ENCODE peak calls at places on chromosome 19, in six cellular contexts. J is dorsolateral prefrontal cortex, Y is MM.1S, H is pancreas, L is nephron progenitor cell, T is upper lobe of left lung. R is an unnamed sample.
A peak's percentile ranks its signal among the peaks of the same experiment; 100 is the strongest.

GRCh38 chr19:42569193-42569592 is 25.5 kb downstream of the CEACAM8 start:
- DNase-seq in J (no peak), Y (no peak), H (no peak), L (no peak), T (no peak), R (no peak)

GRCh38 chr19:2422951-2423880 is 4.2 kb downstream of the TIMM13 start:
- DNase-seq in J (no peak), Y (no peak), H (peak; percentile 73), L (no peak), T (no peak), R (no peak)

GRCh38 chr19:39531834-39532232 is 819 bp downstream of the EID2B start:
- DNase-seq in J (no peak), Y (no peak), H (no peak), L (no peak), T (no peak), R (no peak)

GRCh38 chr19:3623716-3624115 is 2.9 kb downstream of the CACTIN start:
- DNase-seq in J (no peak), Y (no peak), H (peak; percentile 27), L (no peak), T (no peak), R (no peak)

GRCh38 chr19:45361608-45362007 is 8.8 kb downstream of the ERCC2 start:
- DNase-seq in J (no peak), Y (no peak), H (no peak), L (no peak), T (no peak), R (no peak)

GRCh38 chr19:54160182-54160811 is 776 bp upstream of the LENG1 start:
- DNase-seq in J (no peak), Y (peak; percentile 20), H (peak; percentile 51), L (no peak), T (no peak), R (no peak)

GRCh38 chr19:50333737-50334617 is 4.8 kb upstream of the KCNC3 start:
- DNase-seq in J (peak; percentile 90), Y (no peak), H (peak; percentile 88), L (peak; percentile 90), T (peak; percentile 70), R (peak; percentile 85)

GRCh38 chr19:56355517-56355916 is 37.8 kb downstream of the ZNF582 start:
- DNase-seq in J (no peak), Y (no peak), H (no peak), L (no peak), T (no peak), R (no peak)

GRCh38 chr19:9427941-9428340 is 7.4 kb downstream of the ZNF266 start:
- DNase-seq in J (no peak), Y (no peak), H (no peak), L (no peak), T (no peak), R (no peak)

GRCh38 chr19:29467824-29468401 is 57.9 kb upstream of the VSTM2B start:
- DNase-seq in J (no peak), Y (peak; percentile 43), H (no peak), L (peak; percentile 27), T (no peak), R (no peak)

GRCh38 chr19:56132316-56132822 is 8.7 kb upstream of the ZNF444 start:
- DNase-seq in J (no peak), Y (no peak), H (no peak), L (no peak), T (peak; percentile 71), R (no peak)

GRCh38 chr19:30183807-30184490 is 188.2 kb upstream of the ZNF536 start:
- DNase-seq in J (no peak), Y (no peak), H (no peak), L (no peak), T (no peak), R (no peak)

GRCh38 chr19:46622118-46622446 is 2.8 kb downstream of the PTGIR start:
- DNase-seq in J (no peak), Y (no peak), H (peak; percentile 27), L (no peak), T (no peak), R (no peak)

GRCh38 chr19:37114001-37114400 is 35.8 kb downstream of the ZNF420 start:
- DNase-seq in J (no peak), Y (no peak), H (no peak), L (no peak), T (no peak), R (no peak)

GRCh38 chr19:47471733-47472457 is at the start of gene SLC8A2:
- DNase-seq in J (peak; percentile 71), Y (peak; percentile 61), H (peak; percentile 92), L (peak; percentile 95), T (peak; percentile 37), R (no peak)

GRCh38 chr19:6738726-6739389 is 622 bp upstream of the TRIP10 start:
- DNase-seq in J (no peak), Y (peak; percentile 46), H (peak; percentile 69), L (peak; percentile 54), T (no peak), R (peak; percentile 27)

GRCh38 chr19:2503521-2504109 is 27.7 kb downstream of the GADD45B start:
- DNase-seq in J (no peak), Y (no peak), H (no peak), L (no peak), T (peak; percentile 45), R (no peak)

GRCh38 chr19:52190679-52191293 is 934 bp downstream of the PPP2R1A start:
- DNase-seq in J (no peak), Y (peak; percentile 11), H (peak; percentile 40), L (peak; percentile 25), T (no peak), R (peak; percentile 20)

GRCh38 chr19:56170261-56170660 is 5.5 kb upstream of the GALP start:
- DNase-seq in J (no peak), Y (no peak), H (peak; percentile 48), L (no peak), T (peak; percentile 87), R (no peak)

GRCh38 chr19:35767288-35768081 is 7.9 kb upstream of the ARHGAP33 start:
- DNase-seq in J (no peak), Y (no peak), H (peak; percentile 71), L (peak; percentile 91), T (no peak), R (no peak)

GRCh38 chr19:47315125-47315821 is 5.6 kb downstream of the C5AR1 start:
- DNase-seq in J (no peak), Y (peak; percentile 24), H (no peak), L (no peak), T (peak; percentile 92), R (no peak)

DNA sequence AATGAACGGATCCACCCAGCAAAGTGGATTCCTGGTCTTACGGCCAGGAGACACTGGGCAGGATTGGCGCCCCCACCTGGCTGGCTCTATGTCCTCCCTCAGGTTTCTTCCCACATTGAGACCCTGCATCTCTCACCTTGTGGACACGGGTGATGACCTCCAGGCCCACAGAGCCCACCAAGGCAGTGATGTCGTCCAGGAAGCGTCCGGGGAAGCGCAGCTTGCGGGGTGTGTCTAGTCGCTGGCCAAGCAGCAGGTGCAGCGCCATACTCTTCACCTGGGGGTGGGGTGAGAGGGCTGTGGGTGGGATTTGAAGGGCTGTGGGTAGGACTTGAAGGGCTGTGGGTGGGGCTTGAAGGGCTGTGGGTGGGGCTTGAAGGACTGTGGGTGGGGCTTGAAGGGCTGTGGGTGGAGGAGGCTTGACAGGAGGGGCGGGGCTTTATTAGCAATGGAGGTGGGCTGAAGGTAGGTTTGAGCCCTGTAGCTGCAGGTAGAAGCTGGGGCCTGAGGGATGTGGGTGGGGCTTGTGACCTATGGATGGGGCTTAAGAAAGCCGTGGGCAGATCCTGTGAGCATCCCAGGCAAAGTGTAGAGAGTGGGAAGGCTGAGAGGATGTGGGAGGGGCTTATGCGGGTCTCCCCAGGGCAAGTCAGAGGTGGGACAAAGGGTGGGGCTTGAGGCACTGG is 12.1 kb upstream of the ANGPTL8 start:
- DNase-seq in J (no peak), Y (no peak), H (no peak), L (no peak), T (no peak), R (no peak)
- TF ChIP-seq CTCF in J (no peak), Y (peak; percentile 41), H (no peak), L (no peak), T (no peak), R (no peak)

DNA sequence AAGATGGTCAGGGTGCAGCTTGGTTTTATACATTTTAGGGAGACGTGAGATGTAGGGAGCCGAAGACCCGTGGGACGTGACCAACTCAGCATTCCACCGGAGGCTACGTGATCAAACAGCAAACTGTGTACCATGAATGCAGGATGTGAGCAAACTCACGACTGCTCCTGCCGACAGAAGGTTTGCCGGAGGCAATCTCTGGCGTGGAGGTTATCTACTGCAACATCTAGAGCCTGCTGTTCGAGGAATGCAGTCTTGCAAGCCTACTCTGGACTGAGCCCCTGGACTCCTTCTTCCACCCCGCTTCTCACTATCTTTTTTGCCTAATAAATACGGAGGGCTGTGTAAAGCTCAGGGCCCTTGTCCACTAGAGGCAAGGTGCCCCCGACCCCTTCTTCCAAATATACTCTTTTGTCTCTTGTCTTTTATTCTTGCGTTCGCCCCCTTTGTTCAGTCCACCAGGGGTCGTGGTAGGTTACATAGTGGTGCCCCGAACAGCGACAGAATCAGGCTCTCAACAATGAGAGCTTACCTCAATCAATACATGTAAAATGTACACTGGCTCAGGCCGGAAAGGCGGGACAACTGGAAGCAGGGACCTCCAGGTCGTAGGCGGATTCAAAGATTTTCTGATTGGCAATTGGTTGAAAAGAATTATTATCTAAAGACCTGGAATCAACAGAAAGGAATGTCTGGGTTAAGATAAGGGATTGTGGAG is 8.9 kb upstream of the OR1I1 start:
- DNase-seq in J (no peak), Y (no peak), H (no peak), L (no peak), T (no peak), R (no peak)
- TF ChIP-seq CTCF in J (no peak), Y (no peak), H (no peak), L (no peak), T (no peak), R (no peak)

DNA sequence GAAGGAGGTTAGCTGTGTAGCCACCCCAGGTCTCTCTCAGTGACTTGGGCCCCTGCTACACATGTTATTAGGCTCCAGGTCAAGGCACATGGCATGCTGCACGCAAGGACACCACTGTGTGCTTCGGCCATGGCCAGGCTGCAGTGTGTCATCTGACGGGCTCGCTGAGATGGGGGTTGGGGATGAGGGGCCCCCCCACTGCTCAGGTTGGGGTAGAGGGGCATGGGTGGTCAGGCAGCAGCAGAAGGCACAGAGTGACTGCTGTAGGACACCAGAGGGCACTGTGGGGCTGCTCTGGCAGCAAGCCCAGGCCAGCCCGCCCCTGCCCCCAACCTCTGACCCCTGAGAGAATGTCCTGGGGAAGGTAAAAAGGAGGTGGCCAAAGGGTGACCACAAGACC is 32.2 kb upstream of the ISYNA1 start:
- DNase-seq in J (no peak), Y (no peak), H (peak; percentile 43), L (peak; percentile 67), T (no peak), R (no peak)
- TF ChIP-seq CTCF in J (peak; percentile 34), Y (peak; percentile 41), H (peak; percentile 11), L (peak; percentile 55), T (peak; percentile 61), R (no peak)

DNA sequence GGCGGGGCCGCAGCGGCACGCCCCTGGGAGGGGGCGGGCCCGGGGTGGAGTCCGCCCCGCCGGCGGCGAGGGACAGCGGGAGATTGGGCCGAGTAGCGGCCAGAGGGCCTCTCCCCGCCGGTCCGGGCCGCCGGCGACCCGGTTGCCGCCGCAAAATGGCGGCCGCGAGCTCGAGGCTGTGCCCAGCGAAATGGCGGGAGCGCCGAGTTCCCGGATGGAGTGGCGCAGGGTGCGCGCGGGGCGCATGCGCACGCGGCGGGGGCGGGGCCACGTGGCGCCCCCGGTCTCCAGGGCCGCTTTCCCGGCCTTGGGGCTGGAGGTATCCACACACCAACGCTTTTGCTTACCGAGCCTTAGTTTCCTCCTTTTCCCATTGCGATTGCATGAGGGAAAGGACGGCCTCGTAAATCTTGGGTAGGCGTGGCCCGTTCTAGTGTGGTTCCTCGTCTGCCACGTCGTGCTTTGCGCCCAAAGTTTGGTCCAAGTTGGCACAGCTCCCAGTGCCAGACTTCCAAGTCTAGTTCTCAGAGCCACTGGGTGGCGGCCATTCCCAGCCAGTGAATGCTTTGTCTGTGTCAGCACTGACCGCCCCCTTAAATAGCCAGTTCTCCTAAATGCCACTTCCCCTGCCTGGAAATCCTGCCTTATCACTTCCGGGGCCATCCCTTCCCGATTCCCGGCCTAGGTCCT is 491 bp downstream of the CIRBP start:
- DNase-seq in J (peak; percentile 89), Y (peak; percentile 90), H (peak; percentile 93), L (peak; percentile 86), T (peak; percentile 86), R (peak; percentile 86)
- TF ChIP-seq CTCF in J (peak; percentile 42), Y (no peak), H (no peak), L (no peak), T (peak; percentile 21), R (no peak)